ENCODE peak calls at places on chromosomes 5 and 9, in seven cellular contexts. One of them, this sample, is unnamed.

GRCh38 chr5:177095088-177095669 is 8.5 kb downstream of the FGFR4 start:
- DNase-seq in OCI-LY7: no peak
- DNase-seq in mammary epithelial cell: no peak
- DNase-seq in A549: no peak
- DNase-seq in neuronal stem cell: no peak
- DNase-seq in PC-3: no peak
- DNase-seq in suprapubic skin: no peak
- DNase-seq in this sample: no peak

GRCh38 chr5:53048248-53048647 is 59.1 kb downstream of the ITGA2 start:
- DNase-seq in OCI-LY7: no peak
- DNase-seq in mammary epithelial cell: no peak
- DNase-seq in A549: no peak
- DNase-seq in neuronal stem cell: no peak
- DNase-seq in PC-3: no peak
- DNase-seq in suprapubic skin: no peak
- DNase-seq in this sample: no peak

GRCh38 chr5:121366515-121366914 is 485.2 kb upstream of the FTMT start:
- DNase-seq in OCI-LY7: no peak
- DNase-seq in mammary epithelial cell: peak; percentile 28
- DNase-seq in A549: peak; percentile 49
- DNase-seq in neuronal stem cell: no peak
- DNase-seq in PC-3: peak; percentile 80
- DNase-seq in suprapubic skin: no peak
- DNase-seq in this sample: no peak

GRCh38 chr9:108015690-108016089 is 526.1 kb upstream of the KLF4 start:
- DNase-seq in OCI-LY7: no peak
- DNase-seq in mammary epithelial cell: no peak
- DNase-seq in A549: no peak
- DNase-seq in neuronal stem cell: no peak
- DNase-seq in PC-3: no peak
- DNase-seq in suprapubic skin: no peak
- DNase-seq in this sample: no peak

GRCh38 chr5:126837242-126837641 is 60.3 kb downstream of the LMNB1 start:
- DNase-seq in OCI-LY7: no peak
- DNase-seq in mammary epithelial cell: no peak
- DNase-seq in A549: no peak
- DNase-seq in neuronal stem cell: no peak
- DNase-seq in PC-3: no peak
- DNase-seq in suprapubic skin: no peak
- DNase-seq in this sample: no peak

GRCh38 chr5:142735323-142736246 is 34.6 kb upstream of the ARHGAP26 start:
- DNase-seq in OCI-LY7: no peak
- DNase-seq in mammary epithelial cell: no peak
- DNase-seq in A549: no peak
- DNase-seq in neuronal stem cell: no peak
- DNase-seq in PC-3: no peak
- DNase-seq in suprapubic skin: no peak
- DNase-seq in this sample: no peak

GRCh38 chr5:103258957-103259704 is 568 bp downstream of the MACIR start:
- DNase-seq in OCI-LY7: peak; percentile 72
- DNase-seq in mammary epithelial cell: peak; percentile 67
- DNase-seq in A549: peak; percentile 81
- DNase-seq in neuronal stem cell: peak; percentile 53
- DNase-seq in PC-3: peak; percentile 65
- DNase-seq in suprapubic skin: peak; percentile 80
- DNase-seq in this sample: peak; percentile 57

GRCh38 chr9:7149258-7149657 is 391.5 kb downstream of the KDM4C start:
- DNase-seq in OCI-LY7: no peak
- DNase-seq in mammary epithelial cell: no peak
- DNase-seq in A549: no peak
- DNase-seq in neuronal stem cell: no peak
- DNase-seq in PC-3: no peak
- DNase-seq in suprapubic skin: no peak
- DNase-seq in this sample: no peak

GRCh38 chr5:179820483-179821297 is at the start of gene SQSTM1:
- DNase-seq in OCI-LY7: peak; percentile 88
- DNase-seq in mammary epithelial cell: peak; percentile 78
- DNase-seq in A549: peak; percentile 87
- DNase-seq in neuronal stem cell: peak; percentile 81
- DNase-seq in PC-3: peak; percentile 75
- DNase-seq in suprapubic skin: no peak
- DNase-seq in this sample: peak; percentile 78

GRCh38 chr9:81534138-81534865 is 155.0 kb downstream of the TLE1 start:
- DNase-seq in OCI-LY7: no peak
- DNase-seq in mammary epithelial cell: no peak
- DNase-seq in A549: peak; percentile 41
- DNase-seq in neuronal stem cell: no peak
- DNase-seq in PC-3: peak; percentile 34
- DNase-seq in suprapubic skin: no peak
- DNase-seq in this sample: no peak

GRCh38 chr9:100428871-100429654 is 2.1 kb downstream of the MSANTD3 start:
- DNase-seq in OCI-LY7: no peak
- DNase-seq in mammary epithelial cell: peak; percentile 99
- DNase-seq in A549: peak; percentile 94
- DNase-seq in neuronal stem cell: no peak
- DNase-seq in PC-3: peak; percentile 96
- DNase-seq in suprapubic skin: no peak
- DNase-seq in this sample: no peak

GRCh38 chr9:121672213-121672612 is 20.8 kb downstream of the DAB2IP start:
- DNase-seq in OCI-LY7: no peak
- DNase-seq in mammary epithelial cell: no peak
- DNase-seq in A549: peak; percentile 34
- DNase-seq in neuronal stem cell: no peak
- DNase-seq in PC-3: no peak
- DNase-seq in suprapubic skin: no peak
- DNase-seq in this sample: no peak

GRCh38 chr9:116671605-116672004 is 15.5 kb upstream of the TRIM32 start:
- DNase-seq in OCI-LY7: no peak
- DNase-seq in mammary epithelial cell: no peak
- DNase-seq in A549: no peak
- DNase-seq in neuronal stem cell: no peak
- DNase-seq in PC-3: no peak
- DNase-seq in suprapubic skin: no peak
- DNase-seq in this sample: no peak
- H3K9me3 ChIP-seq in OCI-LY7: no peaks in the 10 kb centered on the region
- H3K9me3 ChIP-seq in mammary epithelial cell: peaks cover 6% of the 10 kb centered on the region
- H3K9me3 ChIP-seq in A549: no peaks in the 10 kb centered on the region
- H3K9me3 ChIP-seq in neuronal stem cell: peaks cover 4% of the 10 kb centered on the region
- H3K9me3 ChIP-seq in PC-3: no peaks in the 10 kb centered on the region
- H3K9me3 ChIP-seq in suprapubic skin: no peaks in the 10 kb centered on the region
- H3K9me3 ChIP-seq in this sample: peaks cover 2% of the 10 kb centered on the region

GRCh38 chr5:37945446-37945845 is 105.6 kb upstream of the GDNF start:
- DNase-seq in OCI-LY7: no peak
- DNase-seq in mammary epithelial cell: no peak
- DNase-seq in A549: no peak
- DNase-seq in neuronal stem cell: no peak
- DNase-seq in PC-3: no peak
- DNase-seq in suprapubic skin: no peak
- DNase-seq in this sample: no peak

GRCh38 chr5:37938861-37939260 is 99.0 kb upstream of the GDNF start:
- DNase-seq in OCI-LY7: no peak
- DNase-seq in mammary epithelial cell: peak; percentile 57
- DNase-seq in A549: no peak
- DNase-seq in neuronal stem cell: no peak
- DNase-seq in PC-3: no peak
- DNase-seq in suprapubic skin: no peak
- DNase-seq in this sample: no peak

GRCh38 chr5:37938086-37938852 is 98.4 kb upstream of the GDNF start:
- DNase-seq in OCI-LY7: no peak
- DNase-seq in mammary epithelial cell: peak; percentile 12
- DNase-seq in A549: no peak
- DNase-seq in neuronal stem cell: peak; percentile 4
- DNase-seq in PC-3: no peak
- DNase-seq in suprapubic skin: no peak
- DNase-seq in this sample: no peak

GRCh38 chr5:37940931-37941623 is 101.2 kb upstream of the GDNF start:
- DNase-seq in OCI-LY7: no peak
- DNase-seq in mammary epithelial cell: peak; percentile 93
- DNase-seq in A549: no peak
- DNase-seq in neuronal stem cell: no peak
- DNase-seq in PC-3: peak; percentile 86
- DNase-seq in suprapubic skin: no peak
- DNase-seq in this sample: no peak
- H3K9me3 ChIP-seq in OCI-LY7: no peaks in the 10 kb centered on the region
- H3K9me3 ChIP-seq in mammary epithelial cell: peaks cover 3% of the 10 kb centered on the region
- H3K9me3 ChIP-seq in A549: no peaks in the 10 kb centered on the region
- H3K9me3 ChIP-seq in neuronal stem cell: no peaks in the 10 kb centered on the region
- H3K9me3 ChIP-seq in PC-3: no peaks in the 10 kb centered on the region
- H3K9me3 ChIP-seq in suprapubic skin: peaks cover 7% of the 10 kb centered on the region
- H3K9me3 ChIP-seq in this sample: no peaks in the 10 kb centered on the region

DNA sequence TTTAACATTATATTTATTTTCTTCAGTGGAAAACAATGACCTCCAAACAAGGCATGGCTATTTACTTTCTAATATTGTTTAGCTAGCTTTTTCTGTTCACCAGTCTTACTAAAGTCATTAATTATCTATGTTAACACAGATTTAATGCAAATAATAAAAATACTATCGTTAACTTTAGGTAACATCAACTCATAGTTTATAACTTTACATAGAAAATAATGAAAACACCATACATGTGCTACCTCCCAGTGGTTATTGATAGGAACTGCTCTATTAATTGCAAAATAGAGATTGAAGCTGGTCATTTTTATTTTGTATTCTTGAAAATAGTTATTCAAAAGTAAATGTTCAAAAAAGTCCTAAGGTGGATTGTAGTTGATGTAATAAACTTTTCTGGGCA is 78.3 kb upstream of the HCN1 start:
- DNase-seq in OCI-LY7: peak; percentile 0
- DNase-seq in mammary epithelial cell: no peak
- DNase-seq in A549: no peak
- DNase-seq in neuronal stem cell: no peak
- DNase-seq in PC-3: peak; percentile 40
- DNase-seq in suprapubic skin: no peak
- DNase-seq in this sample: no peak
- H3K9me3 ChIP-seq in OCI-LY7: no peaks in the 10 kb centered on the region
- H3K9me3 ChIP-seq in mammary epithelial cell: peaks cover 16% of the 10 kb centered on the region
- H3K9me3 ChIP-seq in A549: no peaks in the 10 kb centered on the region
- H3K9me3 ChIP-seq in neuronal stem cell: no peaks in the 10 kb centered on the region
- H3K9me3 ChIP-seq in PC-3: no peaks in the 10 kb centered on the region
- H3K9me3 ChIP-seq in suprapubic skin: no peaks in the 10 kb centered on the region
- H3K9me3 ChIP-seq in this sample: no peaks in the 10 kb centered on the region

DNA sequence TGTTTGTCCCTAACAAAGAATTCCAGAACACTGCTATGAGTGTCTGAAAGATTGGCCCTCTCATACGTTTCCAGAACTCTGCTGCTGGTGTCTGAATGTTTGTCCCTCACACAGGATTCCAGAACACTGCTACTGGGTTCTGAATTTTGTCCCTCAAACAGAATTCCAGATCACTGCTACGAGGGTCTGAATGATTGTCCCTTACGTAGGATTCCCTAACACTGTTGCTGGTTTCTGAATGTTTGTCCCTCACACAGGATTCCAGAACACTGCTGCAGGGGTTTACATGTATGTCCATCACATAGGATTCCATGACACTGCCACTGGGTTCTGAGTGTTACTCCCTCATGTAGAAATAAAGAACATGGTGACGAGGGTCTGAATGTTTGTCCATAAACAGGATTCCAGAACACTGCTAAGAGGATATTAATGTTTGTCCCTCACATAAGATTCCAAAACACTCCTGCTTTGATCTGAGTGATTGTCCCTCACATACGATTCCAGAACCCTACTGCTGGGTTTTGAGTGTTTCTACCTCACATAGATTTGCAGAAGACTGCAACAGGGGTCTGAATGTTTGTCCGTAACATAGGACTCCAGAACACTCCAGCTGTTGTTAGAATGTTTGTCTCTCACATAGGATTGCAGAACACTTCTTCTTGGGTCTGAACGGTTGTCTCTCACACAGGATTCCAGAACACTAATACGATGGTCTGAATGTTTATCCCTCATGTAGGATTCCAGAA is 214.4 kb downstream of the FOXD4L6 start:
- DNase-seq in OCI-LY7: no peak
- DNase-seq in mammary epithelial cell: no peak
- DNase-seq in A549: no peak
- DNase-seq in neuronal stem cell: no peak
- DNase-seq in PC-3: no peak
- DNase-seq in suprapubic skin: no peak
- DNase-seq in this sample: no peak
- H3K9me3 ChIP-seq in OCI-LY7: no peaks in the 10 kb centered on the region
- H3K9me3 ChIP-seq in mammary epithelial cell: peaks cover 3% of the 10 kb centered on the region
- H3K9me3 ChIP-seq in A549: peaks cover 71% of the 10 kb centered on the region
- H3K9me3 ChIP-seq in neuronal stem cell: peaks cover 38% of the 10 kb centered on the region
- H3K9me3 ChIP-seq in PC-3: no peaks in the 10 kb centered on the region
- H3K9me3 ChIP-seq in suprapubic skin: peaks cover 84% of the 10 kb centered on the region
- H3K9me3 ChIP-seq in this sample: peaks cover 57% of the 10 kb centered on the region

DNA sequence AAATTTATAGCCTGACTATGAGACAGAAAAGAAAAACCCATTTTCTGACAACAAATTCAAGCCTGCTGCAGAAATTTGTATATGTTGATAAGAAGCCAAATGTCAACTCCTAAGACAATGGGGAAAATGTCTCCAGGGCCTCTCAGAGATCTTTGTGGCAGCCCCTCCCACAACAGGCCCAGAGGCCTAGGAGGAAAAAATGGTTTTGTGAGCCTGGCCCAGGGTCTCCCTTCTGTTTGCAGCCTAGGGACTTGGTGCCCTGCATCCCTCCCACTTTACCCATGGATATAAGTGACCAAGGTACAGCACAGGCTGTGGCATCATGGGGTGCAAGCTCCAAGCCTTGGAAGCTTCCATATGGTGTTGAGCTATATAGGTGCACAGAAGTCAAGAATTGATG is 740.2 kb downstream of the SEMA5A start:
- DNase-seq in OCI-LY7: no peak
- DNase-seq in mammary epithelial cell: no peak
- DNase-seq in A549: no peak
- DNase-seq in neuronal stem cell: no peak
- DNase-seq in PC-3: no peak
- DNase-seq in suprapubic skin: no peak
- DNase-seq in this sample: no peak
- H3K9me3 ChIP-seq in OCI-LY7: peaks cover 9% of the 10 kb centered on the region
- H3K9me3 ChIP-seq in mammary epithelial cell: peaks cover 6% of the 10 kb centered on the region
- H3K9me3 ChIP-seq in A549: peaks cover 8% of the 10 kb centered on the region
- H3K9me3 ChIP-seq in neuronal stem cell: peaks cover 5% of the 10 kb centered on the region
- H3K9me3 ChIP-seq in PC-3: peaks cover 51% of the 10 kb centered on the region
- H3K9me3 ChIP-seq in suprapubic skin: peaks cover 15% of the 10 kb centered on the region
- H3K9me3 ChIP-seq in this sample: no peaks in the 10 kb centered on the region

DNA sequence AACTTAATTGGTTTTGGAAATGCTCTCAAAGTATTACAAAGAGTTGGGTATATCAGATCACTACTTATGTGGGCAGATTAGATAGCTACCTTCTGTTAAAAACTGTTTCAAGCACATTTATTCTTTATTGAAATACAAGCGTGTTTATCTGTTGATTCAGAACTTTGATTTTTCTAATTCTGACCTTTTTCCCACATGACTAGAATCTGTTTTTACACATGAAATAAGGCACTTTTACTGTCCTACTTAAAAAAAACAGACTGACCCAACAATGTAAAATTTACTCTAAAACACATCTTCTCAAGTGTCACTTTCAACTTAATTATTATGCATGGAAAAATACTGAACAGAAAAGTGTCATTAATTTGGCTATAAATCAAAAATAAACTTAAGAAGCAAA is 4.8 kb downstream of the NR6A1 start:
- DNase-seq in OCI-LY7: no peak
- DNase-seq in mammary epithelial cell: no peak
- DNase-seq in A549: no peak
- DNase-seq in neuronal stem cell: no peak
- DNase-seq in PC-3: no peak
- DNase-seq in suprapubic skin: no peak
- DNase-seq in this sample: no peak
- H3K9me3 ChIP-seq in OCI-LY7: no peaks in the 10 kb centered on the region
- H3K9me3 ChIP-seq in mammary epithelial cell: no peaks in the 10 kb centered on the region
- H3K9me3 ChIP-seq in A549: no peaks in the 10 kb centered on the region
- H3K9me3 ChIP-seq in neuronal stem cell: no peaks in the 10 kb centered on the region
- H3K9me3 ChIP-seq in PC-3: no peaks in the 10 kb centered on the region
- H3K9me3 ChIP-seq in suprapubic skin: no peaks in the 10 kb centered on the region
- H3K9me3 ChIP-seq in this sample: no peaks in the 10 kb centered on the region

This sample was measured in T-helper 17 cell.